ENCODE peak calls at places on chromosomes 7 and 10, in four cellular contexts. F is hepatocyte, B is fibroblast of lung, O is BE2C. J is an unnamed sample. For H3K9me3 and H3K36me3, the result is how much of the 10 kb centered on the place peaks cover.

GRCh38 chr10:127881262-127881661 is 11.5 kb downstream of the CLRN3 start:
- DNase-seq in F (peak), B (no peak), O (no peak), J (no peak)

GRCh38 chr10:14360515-14360914 is 29.8 kb upstream of the FRMD4A start:
- DNase-seq in F (no peak), B (no peak), O (no peak), J (no peak)

GRCh38 chr10:62268027-62268398 is 631 bp downstream of the RTKN2 start:
- DNase-seq in F (peak), B (no peak), O (no peak), J (no peak)

GRCh38 chr10:132392811-132393694 is 3.9 kb upstream of the PWWP2B start:
- DNase-seq in F (no peak), B (peak), O (no peak), J (peak)

GRCh38 chr7:128274890-128275603 is 34.0 kb downstream of the LEP start:
- DNase-seq in F (no peak), B (no peak), O (no peak), J (no peak)

GRCh38 chr7:99102361-99102760 is 41.5 kb downstream of the SMURF1 start:
- DNase-seq in F (no peak), B (no peak), O (no peak), J (no peak)

GRCh38 chr7:30906520-30907240 is 5.0 kb upstream of the AQP1 start:
- DNase-seq in F (no peak), B (no peak), O (no peak), J (peak)

GRCh38 chr7:19390795-19391194 is 245.6 kb upstream of the FERD3L start:
- DNase-seq in F (no peak), B (no peak), O (no peak), J (no peak)

GRCh38 chr7:41247128-41247865 is 455.6 kb downstream of the INHBA start:
- DNase-seq in F (no peak), B (peak), O (no peak), J (no peak)

GRCh38 chr7:149881328-149882263 is 7.8 kb downstream of the ATP6V0E2 start:
- DNase-seq in F (peak), B (no peak), O (no peak), J (no peak)

GRCh38 chr10:109275970-109276369 is 647.3 kb downstream of the XPNPEP1 start:
- DNase-seq in F (no peak), B (peak), O (no peak), J (no peak)

GRCh38 chr7:134339475-134339874 is 22.7 kb upstream of the SLC35B4 start:
- DNase-seq in F (no peak), B (no peak), O (no peak), J (no peak)

GRCh38 chr7:151936207-151936606 is 20.0 kb upstream of the GALNTL5 start:
- DNase-seq in F (no peak), B (no peak), O (no peak), J (no peak)

GRCh38 chr10:62806246-62806645 is 1.7 kb downstream of the ADO start:
- DNase-seq in F (no peak), B (no peak), O (no peak), J (no peak)

GRCh38 chr7:47882635-47883034 is 65.6 kb downstream of the PKD1L1 start:
- DNase-seq in F (no peak), B (no peak), O (no peak), J (no peak)

GRCh38 chr10:78254013-78254412 is 220.3 kb downstream of the RPS24 start:
- DNase-seq in F (no peak), B (no peak), O (no peak), J (peak)

GRCh38 chr10:122341141-122341810 is 33.2 kb upstream of the PLEKHA1 start:
- DNase-seq in F (no peak), B (no peak), O (no peak), J (no peak)

GRCh38 chr10:61869276-61869675 is 32.2 kb upstream of the ARID5B start:
- DNase-seq in F (no peak), B (no peak), O (no peak), J (no peak)

GRCh38 chr7:91263359-91264082 is 712 bp upstream of the FZD1 start:
- DNase-seq in F (peak), B (peak), O (peak), J (peak)

GRCh38 chr7:98957766-98958165 is 79.4 kb downstream of the TRRAP start:
- DNase-seq in F (no peak), B (no peak), O (no peak), J (no peak)

GRCh38 chr10:47397256-47397655 is 13.2 kb upstream of the ZNF488 start:
- DNase-seq in F (no peak), B (no peak), O (no peak), J (no peak)

GRCh38 chr7:26329520-26330269 is 38.0 kb downstream of the SNX10 start:
- DNase-seq in F (no peak), B (no peak), O (no peak), J (no peak)

GRCh38 chr7:11751315-11751714 is 80.7 kb downstream of the THSD7A start:
- DNase-seq in F (peak), B (no peak), O (no peak), J (no peak)

GRCh38 chr10:20891338-20891714 is 5.8 kb downstream of the NEBL start:
- DNase-seq in F (peak), B (peak), O (no peak), J (no peak)

GRCh38 chr7:142455392-142455791 is 197.5 kb upstream of the PRSS58 start:
- DNase-seq in F (no peak), B (no peak), O (no peak), J (no peak)

GRCh38 chr10:117945651-117946050 is 101.1 kb downstream of the RAB11FIP2 start:
- DNase-seq in F (no peak), B (no peak), O (no peak), J (no peak)

GRCh38 chr10:18109471-18109870 is 30.8 kb upstream of the CACNB2 start:
- DNase-seq in F (no peak), B (no peak), O (no peak), J (no peak)

GRCh38 chr7:116786791-116787443 is 75.5 kb upstream of the CAPZA2 start:
- DNase-seq in F (no peak), B (peak), O (no peak), J (no peak)

GRCh38 chr10:7412482-7413251 is 1.8 kb upstream of the SFMBT2 start:
- DNase-seq in F (peak), B (no peak), O (peak), J (no peak)

GRCh38 chr10:13658864-13659685 is 72.3 kb downstream of the PRPF18 start:
- DNase-seq in F (no peak), B (no peak), O (no peak), J (no peak)

GRCh38 chr10:113228570-113228969 is 278.5 kb downstream of the TCF7L2 start:
- DNase-seq in F (no peak), B (peak), O (no peak), J (peak)

GRCh38 chr7:44712012-44712411 is 36.6 kb upstream of the ZMIZ2 start:
- DNase-seq in F (peak), B (no peak), O (no peak), J (no peak)

GRCh38 chr7:106365252-106366005 is 80.6 kb upstream of the NAMPT start:
- DNase-seq in F (peak), B (no peak), O (no peak), J (no peak)

GRCh38 chr10:13146383-13146782 is 15.0 kb upstream of the MCM10 start:
- DNase-seq in F (no peak), B (no peak), O (no peak), J (no peak)

GRCh38 chr10:56823849-56824248 is 462.8 kb upstream of the ZWINT start:
- DNase-seq in F (no peak), B (no peak), O (no peak), J (no peak)

GRCh38 chr7:15801041-15801440 is 114.6 kb upstream of the MEOX2 start:
- DNase-seq in F (no peak), B (no peak), O (no peak), J (no peak)

DNA sequence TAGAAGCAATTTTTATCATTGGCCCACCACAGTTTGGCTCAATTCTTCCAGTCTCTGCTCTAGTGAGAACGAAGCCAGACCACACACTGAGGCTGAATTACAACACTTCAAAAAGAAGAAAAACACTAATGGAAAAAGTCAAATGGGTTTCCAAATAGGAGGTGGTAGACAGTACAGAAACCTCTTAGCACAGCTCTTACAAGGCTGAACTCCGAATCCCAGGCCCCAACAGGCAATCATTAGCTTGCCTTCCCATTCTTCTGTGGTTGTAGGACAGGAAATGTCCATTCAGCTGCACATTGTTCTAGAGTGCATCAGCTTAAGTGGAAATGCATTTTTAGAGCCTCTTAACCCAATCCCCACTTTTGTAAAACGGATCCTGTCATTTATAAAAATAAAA is 115.1 kb upstream of the MEOX2 start:
- DNase-seq in F (no peak), B (peak), O (no peak), J (no peak)
- H3K9me3 ChIP-seq in F (under half), B (under half), O (under half), J (under half)

GRCh38 chr7:28408105-28408973 is 4.0 kb upstream of the CREB5 start:
- DNase-seq in F (no peak), B (no peak), O (peak), J (peak)
- H3K4me3 ChIP-seq in F (no peak), B (no peak), O (peak), J (no peak)

GRCh38 chr10:6211341-6212265 is 8.9 kb downstream of the PFKFB3 start:
- DNase-seq in F (peak), B (peak), O (peak), J (no peak)
- H3K36me3 ChIP-seq in F (under half), B (under half), O (under half), J (under half)

GRCh38 chr7:50431906-50432305 is 18.2 kb downstream of the FIGNL1 start:
- DNase-seq in F (no peak), B (no peak), O (no peak), J (no peak)

GRCh38 chr7:50426280-50427045 is 23.7 kb downstream of the FIGNL1 start:
- DNase-seq in F (peak), B (no peak), O (no peak), J (no peak)

GRCh38 chr7:50436133-50436802 is 13.9 kb downstream of the FIGNL1 start:
- DNase-seq in F (no peak), B (peak), O (no peak), J (peak)

GRCh38 chr7:50427518-50427917 is 22.6 kb downstream of the FIGNL1 start:
- DNase-seq in F (no peak), B (no peak), O (no peak), J (no peak)

DNA sequence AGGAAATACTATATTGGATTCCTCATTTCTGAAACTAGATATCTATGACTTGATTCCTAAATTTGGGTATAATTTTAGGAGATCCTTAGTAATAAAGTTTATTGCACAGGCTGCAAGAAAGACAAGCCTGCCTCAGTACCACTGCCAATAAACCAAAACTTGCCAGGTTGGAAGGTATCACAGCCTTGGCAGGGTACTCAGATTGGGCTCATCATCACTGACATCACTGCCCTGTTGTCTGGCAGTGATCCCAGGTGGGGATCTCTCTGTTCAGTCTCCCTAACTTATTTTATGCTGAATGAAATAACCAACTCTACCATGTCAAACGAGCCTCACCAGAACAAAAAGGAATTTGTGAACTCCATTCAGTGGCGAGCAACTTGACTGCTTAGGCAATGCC is 18.8 kb downstream of the FIGNL1 start:
- DNase-seq in F (no peak), B (no peak), O (no peak), J (peak)
- H3K9me3 ChIP-seq in F (under half), B (under half), O (under half), J (under half)